ENCODE peak calls at places on chromosomes 3 and 15, in nine cellular contexts. O, Y, E, N, I, B, T, W and U are unnamed samples.

GRCh38 chr3:81152156-81152555 is 609.3 kb downstream of the GBE1 start:
- DNase-seq in O (no peak), Y (no peak), E (no peak), N (no peak), I (no peak), B (no peak), T (no peak), W (no peak), U (no peak)

GRCh38 chr3:159191454-159191853 is 389.6 kb downstream of the MFSD1 start:
- DNase-seq in O (no peak), Y (peak; percentile 90), E (no peak), N (peak; percentile 95), I (peak; percentile 42), B (no peak), T (peak; percentile 35), W (peak; percentile 72), U (no peak)

GRCh38 chr15:57327985-57328471 is 48.3 kb upstream of the CGNL1 start:
- DNase-seq in O (no peak), Y (peak; percentile 92), E (no peak), N (peak; percentile 94), I (no peak), B (peak; percentile 38), T (peak; percentile 69), W (peak; percentile 99), U (no peak)

GRCh38 chr15:49168026-49168425 is 2.0 kb upstream of the GALK2 start:
- DNase-seq in O (no peak), Y (no peak), E (no peak), N (no peak), I (no peak), B (no peak), T (peak; percentile 29), W (no peak), U (no peak)

GRCh38 chr3:152365766-152366593 is 97.3 kb downstream of the MBNL1 start:
- DNase-seq in O (no peak), Y (no peak), E (no peak), N (peak; percentile 39), I (no peak), B (no peak), T (peak; percentile 13), W (no peak), U (no peak)

GRCh38 chr3:18423401-18424212 is 1.5 kb downstream of the SATB1 start:
- DNase-seq in O (peak; percentile 28), Y (peak; percentile 59), E (no peak), N (peak; percentile 44), I (peak; percentile 25), B (peak; percentile 2), T (peak; percentile 53), W (no peak), U (peak; percentile 43)

GRCh38 chr3:194760740-194761139 is 75.1 kb downstream of the FAM43A start:
- DNase-seq in O (no peak), Y (no peak), E (no peak), N (no peak), I (no peak), B (no peak), T (no peak), W (no peak), U (no peak)

GRCh38 chr15:25171111-25171811 is 216.5 kb downstream of the SNRPN start:
- DNase-seq in O (peak; percentile 58), Y (no peak), E (no peak), N (no peak), I (no peak), B (no peak), T (peak; percentile 2), W (no peak), U (peak; percentile 46)

GRCh38 chr3:159664011-159664410 is 324.6 kb upstream of the IL12A start:
- DNase-seq in O (no peak), Y (no peak), E (no peak), N (no peak), I (no peak), B (no peak), T (no peak), W (no peak), U (no peak)

GRCh38 chr15:27456807-27457206 is 485.8 kb downstream of the GABRG3 start:
- DNase-seq in O (no peak), Y (no peak), E (no peak), N (no peak), I (no peak), B (no peak), T (no peak), W (no peak), U (no peak)

GRCh38 chr15:82051664-82052063 is 5.8 kb upstream of the MEX3B start:
- DNase-seq in O (no peak), Y (peak; percentile 80), E (no peak), N (peak; percentile 10), I (no peak), B (no peak), T (no peak), W (peak; percentile 57), U (no peak)

GRCh38 chr3:188223936-188224335 is 70.0 kb downstream of the LPP start:
- DNase-seq in O (no peak), Y (no peak), E (no peak), N (no peak), I (no peak), B (no peak), T (no peak), W (no peak), U (no peak)

GRCh38 chr3:111874177-111874820 is 15.2 kb downstream of the PHLDB2 start:
- DNase-seq in O (no peak), Y (peak; percentile 97), E (no peak), N (peak; percentile 90), I (no peak), B (no peak), T (peak; percentile 48), W (peak; percentile 79), U (no peak)

GRCh38 chr15:35725353-35725752 is 179.4 kb upstream of the DPH6 start:
- DNase-seq in O (no peak), Y (peak; percentile 23), E (no peak), N (peak; percentile 74), I (no peak), B (no peak), T (peak; percentile 14), W (no peak), U (no peak)

GRCh38 chr3:46866032-46866595 is 2.9 kb upstream of the MYL3 start:
- DNase-seq in O (peak; percentile 38), Y (no peak), E (no peak), N (no peak), I (no peak), B (no peak), T (no peak), W (no peak), U (peak; percentile 60)

GRCh38 chr3:52494446-52494845 is 692 bp upstream of the STAB1 start:
- DNase-seq in O (no peak), Y (no peak), E (no peak), N (no peak), I (no peak), B (no peak), T (no peak), W (no peak), U (no peak)

GRCh38 chr3:119469378-119470189 is 821 bp downstream of the POGLUT1 start:
- DNase-seq in O (no peak), Y (peak; percentile 38), E (peak; percentile 11), N (peak; percentile 39), I (no peak), B (no peak), T (peak; percentile 21), W (peak; percentile 11), U (no peak)

GRCh38 chr3:61564405-61565059 is 3.2 kb downstream of the PTPRG start:
- DNase-seq in O (peak; percentile 87), Y (no peak), E (no peak), N (no peak), I (no peak), B (peak; percentile 20), T (peak; percentile 86), W (peak; percentile 53), U (peak; percentile 94)

GRCh38 chr15:86608461-86608860 is 528.8 kb downstream of the AGBL1 start:
- DNase-seq in O (no peak), Y (peak; percentile 33), E (no peak), N (no peak), I (no peak), B (no peak), T (no peak), W (no peak), U (no peak)

GRCh38 chr15:67548862-67549651 is 6.6 kb downstream of the MAP2K5 start:
- DNase-seq in O (no peak), Y (no peak), E (no peak), N (peak; percentile 56), I (no peak), B (no peak), T (peak; percentile 17), W (no peak), U (no peak)

GRCh38 chr15:82117296-82117695 is 71.5 kb upstream of the MEX3B start:
- DNase-seq in O (no peak), Y (no peak), E (no peak), N (no peak), I (no peak), B (no peak), T (no peak), W (no peak), U (no peak)

GRCh38 chr15:45704329-45705249 is 69.8 kb downstream of the SQOR start:
- DNase-seq in O (peak; percentile 55), Y (no peak), E (no peak), N (no peak), I (no peak), B (peak; percentile 42), T (peak; percentile 57), W (no peak), U (peak; percentile 71)

GRCh38 chr3:72520690-72521308 is 327.4 kb downstream of the SHQ1 start:
- DNase-seq in O (no peak), Y (peak; percentile 75), E (no peak), N (peak; percentile 49), I (no peak), B (peak; percentile 37), T (no peak), W (no peak), U (no peak)

GRCh38 chr3:169722715-169723114 is 42.1 kb downstream of the TERC start:
- DNase-seq in O (no peak), Y (no peak), E (no peak), N (no peak), I (no peak), B (no peak), T (no peak), W (no peak), U (no peak)

GRCh38 chr15:87267798-87268197 is 988.7 kb downstream of the NTRK3 start:
- DNase-seq in O (no peak), Y (peak; percentile 92), E (no peak), N (peak; percentile 82), I (no peak), B (peak; percentile 73), T (peak; percentile 63), W (peak; percentile 89), U (no peak)

GRCh38 chr3:112602217-112602838 is 38.6 kb downstream of the CCDC80 start:
- DNase-seq in O (no peak), Y (no peak), E (no peak), N (no peak), I (no peak), B (no peak), T (no peak), W (no peak), U (no peak)

GRCh38 chr15:34490421-34491193 is 53.0 kb upstream of the GOLGA8A start:
- DNase-seq in O (peak; percentile 38), Y (no peak), E (no peak), N (no peak), I (no peak), B (no peak), T (no peak), W (no peak), U (peak; percentile 47)

GRCh38 chr15:40093224-40093842 is 15.3 kb downstream of the BMF start:
- DNase-seq in O (no peak), Y (no peak), E (no peak), N (peak; percentile 51), I (no peak), B (no peak), T (peak; percentile 62), W (no peak), U (peak; percentile 77)

GRCh38 chr3:43369404-43370345 is 83.3 kb downstream of the SNRK start:
- DNase-seq in O (no peak), Y (no peak), E (no peak), N (no peak), I (no peak), B (no peak), T (no peak), W (no peak), U (no peak)